ENCODE peak calls at places on chromosomes 5 and 9, in ten cellular contexts. V is sigmoid colon, H is Peyer's patch, B is A549, N is suprapubic skin, F is transverse colon, E is IMR-90, A is HCT116, I is body of pancreas, Z is gastrocnemius medialis. S is an unnamed sample.
A peak's percentile ranks its signal among the peaks of the same experiment; 100 is the strongest.

GRCh38 chr9:106980551-106981101 is 117.7 kb downstream of the ZNF462 start:
- DNase-seq in Z (no peak), E (peak; percentile 36), A (no peak), B (no peak), I (no peak), H (no peak), V (no peak), F (no peak), N (no peak), S (no peak)

GRCh38 chr9:121844090-121844489 is 192.7 kb downstream of the DAB2IP start:
- DNase-seq in E (no peak), I (no peak), H (no peak), V (no peak), Z (no peak), N (no peak), B (no peak), F (no peak), A (no peak), S (no peak)

GRCh38 chr9:76716270-76716669 is 48.0 kb upstream of the PCA3 start:
- DNase-seq in F (no peak), N (no peak), Z (no peak), H (no peak), A (no peak), I (no peak), E (no peak), B (no peak), V (no peak), S (no peak)

GRCh38 chr9:96667363-96667728 is 12.2 kb upstream of the PRXL2C start:
- DNase-seq in E (no peak), H (no peak), V (no peak), Z (no peak), I (no peak), A (no peak), B (no peak), N (no peak), F (no peak), S (no peak)

GRCh38 chr5:167898361-167899042 is 392.9 kb upstream of the WWC1 start:
- DNase-seq in A (no peak), Z (no peak), F (no peak), V (no peak), H (no peak), B (no peak), I (no peak), N (no peak), E (no peak), S (no peak)

GRCh38 chr9:112203536-112203935 is 28.4 kb upstream of the SUSD1 start:
- DNase-seq in B (no peak), H (no peak), E (peak; percentile 59), Z (no peak), I (no peak), V (no peak), N (no peak), A (no peak), F (no peak), S (no peak)

GRCh38 chr5:43073597-43074546 is 33.8 kb upstream of the ANXA2R start:
- DNase-seq in E (peak; percentile 40), I (peak; percentile 33), V (no peak), Z (no peak), H (no peak), B (peak; percentile 41), F (peak; percentile 37), N (no peak), A (peak; percentile 32), S (no peak)

GRCh38 chr9:135344523-135344901 is 135.1 kb upstream of the PPP1R26 start:
- DNase-seq in I (no peak), V (no peak), N (no peak), E (no peak), F (no peak), B (no peak), H (no peak), Z (no peak), A (no peak), S (no peak)

DNA sequence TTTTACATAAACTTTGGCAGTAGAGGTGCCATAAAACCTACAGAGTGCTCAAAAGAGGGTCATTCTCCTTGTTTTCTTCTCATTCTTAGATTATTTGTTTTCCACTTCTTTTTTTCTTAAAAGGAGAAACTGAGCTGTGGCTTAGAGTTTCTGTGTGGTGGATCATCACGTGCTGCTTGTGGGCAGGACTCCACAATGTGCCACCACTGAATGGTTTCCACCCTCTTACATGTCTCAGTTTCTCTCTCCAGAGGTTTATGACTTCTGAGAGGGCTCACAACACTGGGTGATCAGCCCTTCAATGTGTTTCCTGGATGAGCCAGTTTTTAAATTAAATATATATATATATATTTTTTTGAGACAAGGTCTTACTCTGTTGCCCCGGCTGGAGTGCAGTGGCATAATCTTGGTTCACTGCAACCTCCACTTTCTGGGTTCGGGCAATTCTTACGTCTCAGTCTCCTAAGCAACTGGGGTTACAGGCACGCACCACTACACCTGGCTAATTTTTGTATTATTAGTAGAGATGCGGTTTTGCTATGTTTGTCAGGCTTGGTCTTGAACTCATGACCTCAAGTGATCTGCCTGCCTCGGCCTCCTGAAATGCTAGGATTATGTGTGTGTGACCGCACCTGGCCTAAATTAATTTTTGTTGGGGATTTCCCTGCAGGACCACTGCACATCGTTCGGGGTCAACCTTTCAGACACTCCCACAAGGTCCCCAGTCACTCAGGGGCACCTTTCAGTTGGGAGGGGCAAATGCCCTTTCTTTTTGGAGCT is 3.1 kb upstream of the UNC13B start:
- DNase-seq in H (peak; percentile 45), E (no peak), V (no peak), A (no peak), I (no peak), F (no peak), Z (no peak), N (no peak), B (no peak), S (no peak)
- H3K4me1 ChIP-seq in H (no peaks in the 10 kb centered on the region), E (no peaks in the 10 kb centered on the region), V (peaks cover 10% of the 10 kb centered on the region), A (peaks cover 3% of the 10 kb centered on the region), I (peaks cover 9% of the 10 kb centered on the region), F (peaks cover 11% of the 10 kb centered on the region), Z (peaks cover 9% of the 10 kb centered on the region), N (peaks cover 19% of the 10 kb centered on the region), B (peaks cover 8% of the 10 kb centered on the region), S (no peaks in the 10 kb centered on the region)

DNA sequence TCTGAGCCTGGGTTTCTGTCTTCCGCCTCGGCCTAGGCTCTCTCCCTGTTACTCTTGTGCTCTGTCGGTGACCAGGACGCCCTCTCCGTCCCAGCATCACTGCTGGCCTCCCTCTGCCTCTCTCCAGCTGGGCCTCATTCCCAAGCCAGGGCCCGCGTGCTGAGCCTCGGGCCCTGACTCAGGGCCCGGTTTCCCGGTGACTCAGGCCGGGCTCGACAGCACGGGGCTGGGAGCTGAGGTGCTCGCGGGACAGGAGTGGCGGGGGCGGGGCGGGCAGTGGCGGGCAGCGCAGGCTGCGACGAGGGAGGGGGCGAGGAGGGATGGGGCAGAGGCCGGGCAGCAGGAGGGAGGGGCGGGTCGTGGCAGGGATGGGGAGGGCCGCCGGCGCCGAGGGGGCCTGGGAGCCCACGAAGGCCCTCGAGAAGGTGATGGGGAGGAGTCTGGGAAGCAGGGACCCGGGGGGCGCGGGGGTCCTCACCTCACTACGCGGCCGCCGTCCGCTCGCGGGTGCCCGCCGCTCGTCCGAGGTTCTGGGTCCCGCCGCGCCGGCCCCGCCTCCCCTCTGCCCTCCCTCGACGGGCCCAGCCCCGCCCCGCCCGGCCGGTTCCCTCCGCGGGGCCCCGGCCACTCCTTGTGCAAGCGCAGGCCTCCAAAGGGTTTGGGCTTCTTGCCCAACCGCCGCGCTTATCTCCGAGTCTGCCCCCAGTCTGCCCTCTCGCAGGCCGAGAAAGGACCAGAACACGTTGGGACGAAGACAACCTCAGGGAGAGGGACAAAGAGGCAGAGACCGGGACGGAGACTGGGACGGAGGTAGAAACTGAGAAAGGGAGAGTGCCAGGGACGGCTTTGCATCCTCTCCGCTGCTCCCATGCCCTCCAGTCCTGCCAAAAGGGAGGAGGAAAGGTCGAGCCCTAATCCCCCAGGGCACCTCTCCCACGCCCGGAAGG is at the start of gene ARAP3:
- DNase-seq in I (peak; percentile 77), F (peak; percentile 86), H (peak; percentile 42), A (peak; percentile 40), B (peak; percentile 69), V (peak; percentile 90), Z (peak; percentile 41), N (peak; percentile 85), E (peak; percentile 89), S (peak; percentile 83)
- TF ChIP-seq POLR2A in I (no peak), F (peak; percentile 13), H (no peak), A (no peak), B (peak; percentile 40), V (no peak), Z (no peak), N (no peak), E (peak; percentile 78), S (no peak)

GRCh38 chr9:5624655-5625054 is 4.3 kb upstream of the RIC1 start:
- DNase-seq in H (no peak), B (no peak), I (no peak), Z (no peak), E (no peak), V (no peak), F (no peak), N (no peak), A (no peak), S (no peak)

GRCh38 chr9:5628530-5629311 is at the start of gene RIC1:
- DNase-seq in I (peak; percentile 92), V (peak; percentile 97), A (peak; percentile 83), F (peak; percentile 94), E (peak; percentile 89), B (peak; percentile 94), Z (peak; percentile 92), H (peak; percentile 90), N (peak; percentile 96), S (peak; percentile 91)

GRCh38 chr9:5628183-5628529 is 751 bp upstream of the RIC1 start:
- DNase-seq in B (peak; percentile 38), E (no peak), V (no peak), Z (no peak), F (no peak), N (no peak), I (no peak), H (no peak), A (no peak), S (no peak)

GRCh38 chr9:5625916-5626315 is 3.0 kb upstream of the RIC1 start:
- DNase-seq in V (no peak), A (no peak), E (no peak), B (no peak), Z (no peak), F (no peak), H (no peak), N (no peak), I (no peak), S (no peak)

GRCh38 chr9:5626727-5627634 is 1.9 kb upstream of the RIC1 start:
- DNase-seq in N (no peak), I (peak; percentile 72), E (peak; percentile 69), B (no peak), Z (peak; percentile 85), V (no peak), A (no peak), H (peak; percentile 50), F (peak; percentile 28), S (peak; percentile 25)
- H3K4me1 ChIP-seq in N (peaks cover 55% of the 10 kb centered on the region), I (peaks cover 35% of the 10 kb centered on the region), E (peaks cover 2% of the 10 kb centered on the region), B (peaks cover 36% of the 10 kb centered on the region), Z (peaks cover 42% of the 10 kb centered on the region), V (peaks cover 44% of the 10 kb centered on the region), A (peaks cover 34% of the 10 kb centered on the region), H (peaks cover 25% of the 10 kb centered on the region), F (peaks cover 28% of the 10 kb centered on the region), S (no peaks in the 10 kb centered on the region)

GRCh38 chr5:177302354-177303110 is 987 bp downstream of the RAB24 start:
- DNase-seq in A (no peak), I (peak; percentile 55), Z (no peak), V (peak; percentile 64), B (no peak), E (peak; percentile 10), F (no peak), H (peak; percentile 16), N (no peak), S (no peak)

GRCh38 chr5:177300971-177301370 is 2.5 kb downstream of the RAB24 start:
- DNase-seq in H (no peak), N (no peak), A (no peak), Z (no peak), V (no peak), F (no peak), I (no peak), B (no peak), E (no peak), S (no peak)

GRCh38 chr5:177300236-177300880 is 3.2 kb downstream of the RAB24 start:
- DNase-seq in N (no peak), V (peak; percentile 76), F (peak; percentile 76), E (peak; percentile 80), Z (no peak), I (peak; percentile 74), H (peak; percentile 75), B (no peak), A (no peak), S (peak; percentile 41)

GRCh38 chr5:177303121-177303924 is at the start of the genes PRELID1 and RAB24:
- DNase-seq in V (peak; percentile 94), F (peak; percentile 92), I (peak; percentile 89), Z (peak; percentile 84), B (peak; percentile 77), H (peak; percentile 92), N (peak; percentile 96), A (no peak), E (peak; percentile 74), S (peak; percentile 83)

GRCh38 chr5:177301503-177302165 is 1.9 kb downstream of the RAB24 start:
- DNase-seq in V (peak; percentile 65), F (peak; percentile 86), A (no peak), E (no peak), H (peak; percentile 15), B (no peak), I (peak; percentile 97), Z (peak; percentile 42), N (no peak), S (no peak)
- TF ChIP-seq POLR2A in V (no peak), F (peak; percentile 41), A (no peak), E (no peak), H (no peak), B (no peak), I (peak; percentile 78), Z (no peak), N (no peak), S (no peak)